ENCODE peak calls at places on chromosomes 2 and 18, in eight cellular contexts. C is cardiac fibroblast, M is fibroblast of the conjunctiva, I is lower lobe of right lung, F is HCEC 1CT, X is HTR-8/SVneo, L is HFFc6, W is HFF-Myc. Q is an unnamed sample.

GRCh38 chr2:42449163-42450087 is 44.4 kb downstream of the KCNG3 start:
- DNase-seq in X (no peak), F (no peak), M (no peak), L (no peak), I (no peak), W (no peak), C (no peak), Q (no peak)

GRCh38 chr2:21395366-21395765 is 271.6 kb downstream of the TDRD15 start:
- DNase-seq in M (no peak), X (no peak), L (no peak), F (no peak), W (no peak), I (no peak), C (no peak), Q (no peak)

GRCh38 chr18:48497863-48498262 is 41.0 kb upstream of the CTIF start:
- DNase-seq in C (no peak), L (no peak), M (no peak), I (no peak), F (no peak), W (no peak), X (no peak), Q (no peak)

GRCh38 chr2:128440666-128441340 is 122.1 kb upstream of the HS6ST1 start:
- DNase-seq in L (no peak), C (no peak), I (no peak), W (no peak), F (no peak), M (no peak), X (no peak), Q (no peak)

GRCh38 chr2:74573747-74574562 is 19.4 kb downstream of the DOK1 start:
- DNase-seq in F (peak; percentile 95), I (no peak), M (peak; percentile 47), C (peak; percentile 65), L (peak; percentile 74), W (peak; percentile 89), X (peak; percentile 88), Q (peak; percentile 68)

GRCh38 chr2:793236-793635 is 116.0 kb upstream of the TMEM18 start:
- DNase-seq in C (no peak), F (no peak), W (no peak), X (no peak), I (no peak), M (no peak), L (no peak), Q (no peak)

GRCh38 chr2:195646424-195646823 is 10.6 kb upstream of the SLC39A10 start:
- DNase-seq in W (no peak), X (no peak), L (no peak), M (no peak), C (no peak), I (no peak), F (no peak), Q (no peak)

GRCh38 chr18:41410007-41410406 is 545.0 kb upstream of the PIK3C3 start:
- DNase-seq in M (no peak), C (no peak), W (no peak), F (no peak), L (no peak), X (no peak), I (no peak), Q (no peak)

GRCh38 chr2:26892133-26892532 is 44.2 kb downstream of the DPYSL5 start:
- DNase-seq in W (no peak), C (no peak), F (no peak), X (no peak), L (no peak), I (no peak), M (no peak), Q (no peak)

GRCh38 chr18:73684651-73685050 is 463.0 kb downstream of the FBXO15 start:
- DNase-seq in W (no peak), I (no peak), C (no peak), M (no peak), F (no peak), L (peak; percentile 31), X (no peak), Q (no peak)

GRCh38 chr2:148981350-148981749 is 57.1 kb upstream of the LYPD6B start:
- DNase-seq in I (no peak), F (no peak), W (no peak), L (no peak), C (no peak), M (no peak), X (no peak), Q (no peak)

GRCh38 chr2:240741091-240741490 is 49.4 kb downstream of the AQP12A start:
- DNase-seq in C (no peak), I (no peak), L (no peak), M (no peak), W (no peak), X (no peak), F (no peak), Q (no peak)

GRCh38 chr2:201837824-201838340 is 31.5 kb downstream of the CDK15 start:
- DNase-seq in F (no peak), W (no peak), X (no peak), I (no peak), L (no peak), C (no peak), M (no peak), Q (no peak)

GRCh38 chr2:152920846-152921245 is 202.4 kb downstream of the ARL6IP6 start:
- DNase-seq in L (no peak), C (no peak), X (no peak), W (no peak), F (peak; percentile 62), M (no peak), I (no peak), Q (no peak)

GRCh38 chr2:20191714-20192569 is 33.0 kb downstream of the SDC1 start:
- DNase-seq in X (no peak), F (no peak), W (no peak), L (no peak), C (no peak), M (no peak), I (no peak), Q (no peak)

GRCh38 chr2:72154386-72154785 is 6.7 kb upstream of the CYP26B1 start:
- DNase-seq in C (no peak), M (no peak), I (no peak), L (no peak), W (no peak), F (no peak), X (no peak), Q (no peak)

GRCh38 chr2:23432531-23432930 is 47.6 kb downstream of the KLHL29 start:
- DNase-seq in F (no peak), I (no peak), X (no peak), L (no peak), M (no peak), C (no peak), W (no peak), Q (no peak)

GRCh38 chr2:207394812-207395534 is 134.8 kb upstream of the CREB1 start:
- DNase-seq in W (peak; percentile 93), M (peak; percentile 80), X (peak; percentile 63), I (no peak), C (peak; percentile 98), L (peak; percentile 98), F (peak; percentile 99), Q (peak; percentile 81)

GRCh38 chr2:96882906-96883305 is 13.0 kb upstream of the SEMA4C start:
- DNase-seq in L (no peak), F (no peak), C (no peak), W (no peak), I (no peak), X (no peak), M (no peak), Q (no peak)

GRCh38 chr2:181552808-181553207 is 95.6 kb downstream of the ITGA4 start:
- DNase-seq in F (no peak), I (no peak), C (no peak), W (no peak), L (no peak), M (no peak), X (no peak), Q (no peak)

GRCh38 chr2:3870997-3871396 is 167.6 kb downstream of the DCDC2C start:
- DNase-seq in L (no peak), W (no peak), M (no peak), I (no peak), X (no peak), C (no peak), F (no peak), Q (no peak)

GRCh38 chr2:238231251-238231793 is 8.5 kb downstream of the HES6 start:
- DNase-seq in F (no peak), W (no peak), C (peak; percentile 71), X (no peak), M (peak; percentile 27), L (no peak), I (peak; percentile 88), Q (no peak)

GRCh38 chr2:137674991-137675390 is 289.3 kb upstream of the HNMT start:
- DNase-seq in L (no peak), M (no peak), F (no peak), I (no peak), C (no peak), X (no peak), W (no peak), Q (no peak)

GRCh38 chr18:6366776-6367175 is 47.9 kb downstream of the L3MBTL4 start:
- DNase-seq in C (no peak), F (no peak), L (no peak), W (no peak), I (no peak), X (no peak), M (no peak), Q (no peak)

GRCh38 chr2:204282525-204282924 is 262.8 kb upstream of the PARD3B start:
- DNase-seq in W (no peak), X (no peak), L (no peak), I (no peak), M (no peak), F (no peak), C (no peak), Q (no peak)

GRCh38 chr18:45792551-45793294 is 32.8 kb upstream of the SIGLEC15 start:
- DNase-seq in W (no peak), L (no peak), C (peak; percentile 53), M (no peak), I (no peak), F (peak; percentile 53), X (no peak), Q (no peak)

GRCh38 chr2:209314641-209315040 is 109.2 kb upstream of the MAP2 start:
- DNase-seq in M (no peak), C (peak; percentile 2), L (no peak), X (no peak), W (no peak), I (no peak), F (peak; percentile 36), Q (no peak)